ENCODE peak calls at places on chromosome 11, in ten cellular contexts. Z is IMR-90, I is neural progenitor cell, M is keratinocyte, Q is fibroblast of lung, N is astrocyte, V is MM.1S, S is H9, R is neuronal stem cell, E is GM23248. J is an unnamed sample.
A peak's percentile ranks its signal among the peaks of the same experiment; 100 is the strongest.

GRCh38 chr11:109267293-109268095 is 154.5 kb upstream of the C11orf87 start:
- DNase-seq in N (peak; percentile 51), V (no peak), E (peak; percentile 14), R (no peak), Z (no peak), I (no peak), Q (peak; percentile 62), M (no peak), S (no peak), J (no peak)

GRCh38 chr11:111586305-111586915 is 15.8 kb upstream of the SIK2 start:
- DNase-seq in E (peak; percentile 75), Z (peak; percentile 66), I (peak; percentile 57), R (no peak), M (no peak), S (no peak), Q (peak; percentile 58), N (peak; percentile 40), V (peak; percentile 64), J (peak; percentile 55)

GRCh38 chr11:34358258-34358665 is 452 bp upstream of the ABTB2 start:
- DNase-seq in E (peak; percentile 63), R (peak; percentile 67), I (peak; percentile 83), S (no peak), Q (peak; percentile 76), M (no peak), N (peak; percentile 64), V (no peak), Z (peak; percentile 24), J (peak; percentile 75)

GRCh38 chr11:75406338-75406777 is 7.0 kb downstream of the RPS3 start:
- DNase-seq in I (no peak), Z (peak; percentile 87), M (no peak), R (no peak), V (no peak), E (peak; percentile 60), N (peak; percentile 59), S (no peak), Q (peak; percentile 68), J (no peak)

GRCh38 chr11:13062115-13062514 is 53.0 kb downstream of the RASSF10 start:
- DNase-seq in Q (no peak), Z (no peak), E (no peak), M (no peak), V (no peak), R (no peak), S (no peak), N (no peak), I (no peak), J (no peak)

GRCh38 chr11:46388619-46389449 is 2.7 kb downstream of the CHRM4 start:
- DNase-seq in V (no peak), Q (no peak), M (no peak), Z (no peak), N (no peak), I (peak; percentile 37), S (no peak), R (no peak), E (no peak), J (no peak)

GRCh38 chr11:84855846-84856245 is 771.3 kb downstream of the DLG2 start:
- DNase-seq in V (no peak), N (peak; percentile 81), M (no peak), S (no peak), R (no peak), Z (peak; percentile 47), E (peak; percentile 72), I (no peak), Q (peak; percentile 86), J (no peak)

GRCh38 chr11:88399171-88399570 is 61.6 kb upstream of the CTSC start:
- DNase-seq in E (no peak), I (no peak), V (no peak), S (no peak), Q (no peak), M (no peak), Z (no peak), N (no peak), R (no peak), J (no peak)

GRCh38 chr11:75077316-75077715 is 19.4 kb downstream of the OR2AT4 start:
- DNase-seq in R (no peak), V (no peak), E (no peak), I (no peak), M (no peak), S (no peak), Z (peak; percentile 19), N (no peak), Q (no peak), J (no peak)

GRCh38 chr11:13952668-13953067 is 9.9 kb upstream of the SPON1 start:
- DNase-seq in Q (no peak), E (no peak), V (no peak), R (no peak), S (no peak), N (no peak), M (no peak), I (no peak), Z (no peak), J (no peak)

GRCh38 chr11:59755701-59756495 is 722 bp downstream of the STX3 start:
- DNase-seq in Z (peak; percentile 63), R (peak; percentile 51), Q (peak; percentile 77), I (peak; percentile 79), E (peak; percentile 86), S (peak; percentile 71), V (peak; percentile 15), N (peak; percentile 63), M (no peak), J (peak; percentile 92)

GRCh38 chr11:111652184-111652583 is 49.9 kb downstream of the SIK2 start:
- DNase-seq in Z (no peak), Q (peak; percentile 65), V (no peak), R (no peak), N (peak; percentile 57), E (no peak), I (no peak), S (no peak), M (no peak), J (no peak)

GRCh38 chr11:96168623-96169022 is 174.4 kb downstream of the MAML2 start:
- DNase-seq in I (no peak), Z (peak; percentile 93), E (peak; percentile 95), S (no peak), N (peak; percentile 86), V (no peak), R (no peak), Q (peak; percentile 89), M (no peak), J (peak; percentile 34)

GRCh38 chr11:56396047-56396446 is 16.4 kb upstream of the OR5AL1 start:
- DNase-seq in I (peak; percentile 12), M (no peak), Q (no peak), R (no peak), V (no peak), E (no peak), S (no peak), N (no peak), Z (no peak), J (no peak)

DNA sequence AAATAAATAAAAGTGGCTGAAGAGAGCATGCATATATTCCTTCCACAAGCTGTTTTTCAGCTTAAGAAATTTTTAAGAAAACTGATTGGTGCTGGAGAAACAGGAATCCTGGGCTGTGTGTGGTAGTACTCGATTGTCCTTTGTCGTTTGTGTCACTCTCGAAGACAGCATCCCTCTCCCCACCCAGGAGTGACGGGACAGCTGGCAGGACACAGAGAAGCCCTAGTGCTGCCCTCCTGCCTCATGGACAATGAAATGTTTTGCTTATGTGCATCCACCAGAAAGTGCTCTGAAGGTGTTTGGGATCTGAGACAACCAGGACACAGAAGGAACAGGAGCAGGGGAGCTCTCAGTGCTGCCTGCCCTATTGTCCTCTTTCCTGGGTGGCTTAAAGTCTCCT is 12.8 kb downstream of the PLAAT4 start:
- DNase-seq in Q (no peak), N (no peak), E (no peak), V (no peak), M (no peak), I (no peak), S (no peak), R (no peak), Z (no peak), J (peak; percentile 6)
- H3K27ac ChIP-seq in Q (no peak overlapping the region), N (no peak overlapping the region), E (no peak overlapping the region), V (no peak overlapping the region), M (no peak overlapping the region), I (no peak overlapping the region), S (no peak overlapping the region), R (no peak overlapping the region), Z (no peak overlapping the region), J (no peak overlapping the region)

DNA sequence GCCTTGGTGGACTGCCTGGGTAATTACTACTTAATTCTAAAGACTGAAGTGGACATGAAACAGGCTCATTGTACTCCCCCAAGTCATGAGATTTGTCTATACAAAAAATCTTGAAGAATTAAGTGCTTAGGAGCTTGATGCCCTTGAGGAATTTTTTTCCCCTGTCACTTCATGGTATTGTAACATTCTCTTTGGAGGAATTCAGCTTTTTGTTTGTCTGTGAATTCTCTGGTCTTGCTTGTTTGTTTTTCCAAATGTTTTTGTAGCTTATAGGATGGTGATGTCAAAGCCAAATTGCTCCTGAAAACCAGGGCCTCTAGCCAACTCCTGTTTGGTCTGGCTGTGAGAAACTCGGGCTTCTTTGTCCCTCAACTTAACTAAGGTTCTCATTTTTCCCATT is 66.8 kb downstream of the AMOTL1 start:
- DNase-seq in R (no peak), I (no peak), N (no peak), Q (peak; percentile 16), E (no peak), V (no peak), M (no peak), S (no peak), Z (peak; percentile 47), J (no peak)
- H3K9ac ChIP-seq in R (no peak overlapping the region), I (no peak overlapping the region), N (no peak overlapping the region), Q (no peak overlapping the region), E (no peak overlapping the region), V (no peak overlapping the region), M (no peak overlapping the region), S (no peak overlapping the region), Z (peak overlapping the region; percentile 48), J (no peak overlapping the region)

DNA sequence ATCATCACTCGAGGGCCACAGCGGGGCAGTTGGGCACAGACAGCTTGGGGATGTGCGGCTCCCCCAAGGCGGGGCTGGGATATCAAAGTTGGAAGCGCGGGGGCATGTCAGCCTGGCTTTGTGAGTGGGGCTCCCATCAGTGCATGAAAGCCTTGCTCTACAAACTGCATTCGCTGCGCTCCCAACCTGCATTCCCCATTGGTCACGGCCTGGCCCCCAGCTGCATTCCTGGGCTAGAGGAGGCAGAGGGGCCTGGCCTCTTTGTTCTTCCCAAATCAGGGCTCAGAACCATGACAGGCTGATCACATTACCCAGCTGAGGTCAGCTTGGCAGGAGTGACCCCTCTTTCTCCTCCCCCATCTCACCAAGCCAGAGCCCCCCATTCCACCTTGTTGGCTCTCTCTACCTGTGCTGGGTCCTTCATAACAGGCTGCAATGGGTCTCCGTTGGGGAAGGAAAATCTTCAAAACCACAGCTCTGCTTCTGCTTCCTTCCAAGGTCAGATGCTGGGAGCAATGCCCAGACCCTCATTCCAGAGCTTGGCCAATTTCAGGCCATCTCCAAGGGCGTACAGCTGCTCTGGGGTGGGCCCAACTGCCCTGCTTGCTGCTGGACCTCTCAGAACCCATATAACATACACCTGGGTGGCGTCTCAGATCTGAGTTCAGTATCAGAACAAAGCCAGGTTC is 38.7 kb upstream of the CDON start:
- DNase-seq in I (peak; percentile 65), Z (no peak), M (no peak), R (no peak), V (no peak), S (no peak), Q (no peak), N (no peak), E (no peak), J (no peak)
- H3K27ac ChIP-seq in I (no peak overlapping the region), Z (no peak overlapping the region), M (no peak overlapping the region), R (peak overlapping the region; percentile 0), V (no peak overlapping the region), S (no peak overlapping the region), Q (no peak overlapping the region), N (no peak overlapping the region), E (no peak overlapping the region), J (no peak overlapping the region)

GRCh38 chr11:72641900-72642814 is 32.1 kb downstream of the PDE2A start:
- DNase-seq in Q (peak; percentile 7), Z (no peak), N (no peak), I (peak; percentile 75), R (no peak), S (peak; percentile 60), V (peak; percentile 12), M (peak; percentile 9), E (peak; percentile 56), J (peak; percentile 33)
- H3K9ac ChIP-seq in Q (no peak overlapping the region), Z (no peak overlapping the region), N (no peak overlapping the region), I (no peak overlapping the region), R (no peak overlapping the region), S (no peak overlapping the region), V (no peak overlapping the region), M (peak overlapping the region; percentile 42), E (no peak overlapping the region), J (peak overlapping the region; percentile 50)